ENCODE peak calls at places on chromosomes 6 and 20, in four cellular contexts. One of them, this sample, is unnamed.

GRCh38 chr6:137492771-137493217 is 1.4 kb downstream of the OLIG3 start:
- DNase-seq in B cell: no peak
- DNase-seq in PC-9: no peak
- DNase-seq in progenitor cell of endocrine pancreas: no peak
- DNase-seq in this sample: no peak

GRCh38 chr20:33790571-33790970 is 20.6 kb upstream of the CHMP4B start:
- DNase-seq in progenitor cell of endocrine pancreas: no peak
- DNase-seq in B cell: no peak
- DNase-seq in PC-9: peak
- DNase-seq in this sample: no peak

GRCh38 chr20:19757973-19758887 is at the start of gene RIN2:
- DNase-seq in B cell: peak
- DNase-seq in PC-9: peak
- DNase-seq in progenitor cell of endocrine pancreas: peak
- DNase-seq in this sample: no peak

GRCh38 chr20:16583444-16583843 is 10.2 kb upstream of the KIF16B start:
- DNase-seq in progenitor cell of endocrine pancreas: no peak
- DNase-seq in B cell: no peak
- DNase-seq in PC-9: no peak
- DNase-seq in this sample: no peak

GRCh38 chr20:35991142-35991771 is 22.9 kb downstream of the CNBD2 start:
- DNase-seq in B cell: peak
- DNase-seq in progenitor cell of endocrine pancreas: no peak
- DNase-seq in PC-9: peak
- DNase-seq in this sample: no peak

GRCh38 chr6:5215181-5215580 is 45.6 kb downstream of the LYRM4 start:
- DNase-seq in PC-9: no peak
- DNase-seq in B cell: no peak
- DNase-seq in progenitor cell of endocrine pancreas: no peak
- DNase-seq in this sample: no peak

GRCh38 chr6:167933847-167934246 is 63.6 kb upstream of the KIF25 start:
- DNase-seq in B cell: no peak
- DNase-seq in progenitor cell of endocrine pancreas: no peak
- DNase-seq in PC-9: no peak
- DNase-seq in this sample: no peak

GRCh38 chr6:5126214-5126613 is 41.1 kb downstream of the PPP1R3G start:
- DNase-seq in B cell: no peak
- DNase-seq in progenitor cell of endocrine pancreas: no peak
- DNase-seq in PC-9: peak
- DNase-seq in this sample: no peak

GRCh38 chr6:110786271-110786670 is 29.0 kb downstream of the CDK19 start:
- DNase-seq in B cell: no peak
- DNase-seq in PC-9: no peak
- DNase-seq in progenitor cell of endocrine pancreas: no peak
- DNase-seq in this sample: no peak

GRCh38 chr6:90250405-90250804 is 46.2 kb downstream of the BACH2 start:
- DNase-seq in B cell: no peak
- DNase-seq in PC-9: no peak
- DNase-seq in progenitor cell of endocrine pancreas: no peak
- DNase-seq in this sample: no peak

GRCh38 chr6:17393335-17394191 is at the start of gene CAP2:
- DNase-seq in PC-9: peak
- DNase-seq in B cell: no peak
- DNase-seq in progenitor cell of endocrine pancreas: peak
- DNase-seq in this sample: no peak

GRCh38 chr6:54264581-54265272 is 43.5 kb upstream of the TINAG start:
- DNase-seq in progenitor cell of endocrine pancreas: no peak
- DNase-seq in PC-9: no peak
- DNase-seq in B cell: no peak
- DNase-seq in this sample: no peak

GRCh38 chr20:33689973-33690372 is 3.8 kb upstream of the E2F1 start:
- DNase-seq in B cell: no peak
- DNase-seq in PC-9: no peak
- DNase-seq in progenitor cell of endocrine pancreas: no peak
- DNase-seq in this sample: peak

GRCh38 chr6:73309784-73310502 is 44.1 kb downstream of the DPPA5 start:
- DNase-seq in progenitor cell of endocrine pancreas: peak
- DNase-seq in B cell: peak
- DNase-seq in PC-9: peak
- DNase-seq in this sample: peak

GRCh38 chr6:79421707-79422484 is 115.3 kb downstream of the LCA5 start:
- DNase-seq in PC-9: peak
- DNase-seq in progenitor cell of endocrine pancreas: no peak
- DNase-seq in B cell: no peak
- DNase-seq in this sample: no peak

GRCh38 chr6:7991992-7992815 is 72.0 kb downstream of the BLOC1S5 start:
- DNase-seq in B cell: peak
- DNase-seq in progenitor cell of endocrine pancreas: no peak
- DNase-seq in PC-9: no peak
- DNase-seq in this sample: no peak

GRCh38 chr20:62741191-62741676 is 32.6 kb downstream of the NTSR1 start:
- DNase-seq in progenitor cell of endocrine pancreas: no peak
- DNase-seq in B cell: no peak
- DNase-seq in PC-9: no peak
- DNase-seq in this sample: no peak

GRCh38 chr6:119385994-119386393 is 36.4 kb upstream of the MAN1A1 start:
- DNase-seq in progenitor cell of endocrine pancreas: no peak
- DNase-seq in B cell: no peak
- DNase-seq in PC-9: no peak
- DNase-seq in this sample: no peak

GRCh38 chr6:107080036-107080435 is 35.3 kb downstream of the BEND3 start:
- DNase-seq in progenitor cell of endocrine pancreas: no peak
- DNase-seq in PC-9: no peak
- DNase-seq in B cell: no peak
- DNase-seq in this sample: no peak

GRCh38 chr20:15702161-15702560 is 871.1 kb downstream of the KIF16B start:
- DNase-seq in B cell: no peak
- DNase-seq in PC-9: no peak
- DNase-seq in progenitor cell of endocrine pancreas: no peak
- DNase-seq in this sample: no peak

GRCh38 chr20:49483706-49484101 is 1.2 kb upstream of the KCNB1 start:
- DNase-seq in B cell: no peak
- DNase-seq in progenitor cell of endocrine pancreas: no peak
- DNase-seq in PC-9: no peak
- DNase-seq in this sample: no peak

GRCh38 chr6:25590986-25591385 is 61.0 kb upstream of the SCGN start:
- DNase-seq in B cell: no peak
- DNase-seq in PC-9: no peak
- DNase-seq in progenitor cell of endocrine pancreas: no peak
- DNase-seq in this sample: no peak

GRCh38 chr6:1796706-1797529 is 187.2 kb downstream of the FOXC1 start:
- DNase-seq in B cell: no peak
- DNase-seq in progenitor cell of endocrine pancreas: no peak
- DNase-seq in PC-9: no peak
- DNase-seq in this sample: no peak

GRCh38 chr20:5670137-5670536 is 80.1 kb upstream of the SHLD1 start:
- DNase-seq in progenitor cell of endocrine pancreas: no peak
- DNase-seq in PC-9: no peak
- DNase-seq in B cell: no peak
- DNase-seq in this sample: no peak

GRCh38 chr6:76043690-76044089 is 28.8 kb downstream of the IMPG1 start:
- DNase-seq in PC-9: no peak
- DNase-seq in B cell: no peak
- DNase-seq in progenitor cell of endocrine pancreas: no peak
- DNase-seq in this sample: no peak

GRCh38 chr6:21827425-21828192 is 234.1 kb downstream of the SOX4 start:
- DNase-seq in B cell: no peak
- DNase-seq in PC-9: no peak
- DNase-seq in progenitor cell of endocrine pancreas: no peak
- DNase-seq in this sample: no peak
- TF ChIP-seq CTCF in B cell: no peak
- TF ChIP-seq CTCF in PC-9: no peak
- TF ChIP-seq CTCF in progenitor cell of endocrine pancreas: no peak
- TF ChIP-seq CTCF in this sample: no peak

GRCh38 chr20:44885392-44886275 is at the start of gene YWHAB:
- DNase-seq in PC-9: peak
- DNase-seq in progenitor cell of endocrine pancreas: peak
- DNase-seq in B cell: peak
- DNase-seq in this sample: peak
- TF ChIP-seq CTCF in PC-9: peak
- TF ChIP-seq CTCF in progenitor cell of endocrine pancreas: peak
- TF ChIP-seq CTCF in B cell: no peak
- TF ChIP-seq CTCF in this sample: no peak

GRCh38 chr6:14316911-14317535 is 199.5 kb downstream of the CD83 start:
- DNase-seq in B cell: no peak
- DNase-seq in PC-9: no peak
- DNase-seq in progenitor cell of endocrine pancreas: no peak
- DNase-seq in this sample: no peak
- TF ChIP-seq CTCF in B cell: no peak
- TF ChIP-seq CTCF in PC-9: no peak
- TF ChIP-seq CTCF in progenitor cell of endocrine pancreas: peak
- TF ChIP-seq CTCF in this sample: no peak

DNA sequence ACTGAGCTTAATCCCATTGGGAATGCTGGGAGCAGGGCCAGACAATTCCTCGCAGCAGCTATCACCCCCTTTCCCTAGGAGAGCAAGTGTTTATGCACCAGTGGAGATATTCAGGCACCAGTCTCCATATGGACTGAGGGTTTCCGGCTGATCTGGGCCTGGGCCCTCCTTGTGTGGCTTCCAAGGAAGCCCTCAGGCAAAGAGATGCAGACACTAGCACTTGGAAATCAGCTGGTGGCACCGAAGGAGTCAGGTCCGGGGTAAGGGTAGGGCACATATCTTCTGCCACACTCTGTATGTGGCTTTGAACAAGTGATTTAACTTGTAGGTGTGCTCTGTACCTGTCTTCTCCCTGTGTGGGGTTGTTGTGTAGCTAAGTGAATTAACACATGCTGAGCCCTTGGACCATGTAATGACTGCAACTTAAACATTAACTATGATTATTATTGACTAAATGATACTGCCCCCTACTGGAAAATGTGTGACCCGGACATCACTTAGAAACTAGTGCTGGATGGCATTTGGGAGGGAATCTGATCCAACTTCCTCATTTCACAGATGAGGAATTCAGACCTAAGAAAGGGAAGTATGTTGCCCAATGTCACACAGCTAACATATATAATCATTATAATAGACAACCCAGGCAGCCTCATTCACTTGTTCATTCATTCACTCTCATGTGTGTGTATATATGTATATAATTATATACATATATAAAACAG is 19.3 kb upstream of the WFDC2 start:
- DNase-seq in progenitor cell of endocrine pancreas: no peak
- DNase-seq in PC-9: no peak
- DNase-seq in B cell: peak
- DNase-seq in this sample: no peak
- TF ChIP-seq CTCF in progenitor cell of endocrine pancreas: peak
- TF ChIP-seq CTCF in PC-9: peak
- TF ChIP-seq CTCF in B cell: peak
- TF ChIP-seq CTCF in this sample: peak

GRCh38 chr20:60056345-60057122 is 98.3 kb downstream of the CDH26 start:
- DNase-seq in progenitor cell of endocrine pancreas: no peak
- DNase-seq in PC-9: no peak
- DNase-seq in B cell: no peak
- DNase-seq in this sample: no peak
- TF ChIP-seq CTCF in progenitor cell of endocrine pancreas: no peak
- TF ChIP-seq CTCF in PC-9: no peak
- TF ChIP-seq CTCF in B cell: no peak
- TF ChIP-seq CTCF in this sample: no peak

DNA sequence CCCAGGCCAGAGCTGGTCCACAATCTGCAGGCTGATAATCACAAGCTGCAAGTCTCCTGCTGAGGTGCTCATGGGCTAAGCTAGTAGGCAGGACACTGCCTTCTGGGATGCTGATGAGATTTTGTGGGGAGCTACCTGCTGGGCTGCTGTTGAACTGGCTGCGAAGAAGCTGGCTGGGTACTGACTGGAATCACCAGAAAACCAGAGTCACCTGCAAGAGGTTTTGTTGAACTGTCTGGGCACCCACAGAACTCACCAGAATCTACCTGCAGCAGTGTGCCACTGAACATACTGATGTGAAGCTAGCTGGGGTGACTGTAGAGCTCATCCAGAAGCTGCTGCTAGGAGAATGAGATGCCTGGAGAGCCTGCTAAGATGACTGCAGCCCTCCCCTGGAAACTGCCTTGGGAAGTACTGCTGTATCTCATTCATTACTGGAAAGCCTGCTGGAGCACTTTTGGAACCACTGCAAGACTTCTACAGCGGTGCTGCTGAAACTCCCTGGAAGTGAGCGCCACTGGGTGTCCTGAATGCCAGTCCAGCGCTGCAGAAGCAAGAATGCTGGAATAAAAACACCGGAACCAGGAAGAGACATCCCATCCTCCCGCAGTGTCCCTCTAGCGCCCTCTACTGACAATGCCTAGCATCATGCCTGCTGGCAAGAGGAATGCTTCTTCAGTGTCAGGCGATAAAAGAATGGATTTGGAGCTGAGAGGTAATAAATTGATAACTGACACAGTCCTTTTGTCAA is 64.9 kb upstream of the ARHGAP18 start:
- DNase-seq in progenitor cell of endocrine pancreas: peak
- DNase-seq in B cell: peak
- DNase-seq in PC-9: peak
- DNase-seq in this sample: no peak
- TF ChIP-seq CTCF in progenitor cell of endocrine pancreas: peak
- TF ChIP-seq CTCF in B cell: peak
- TF ChIP-seq CTCF in PC-9: peak
- TF ChIP-seq CTCF in this sample: peak

This sample was measured in natural killer cell.